ENCODE peak calls at places on chromosome 3, in seven cellular contexts. Q, L, X, A, U, Y and C are unnamed samples.

GRCh38 chr3:47427866-47428265 is 47.0 kb downstream of the PTPN23 start:
- DNase-seq in A (no peak), Y (no peak), U (no peak), L (no peak), X (no peak), Q (no peak), C (no peak)

GRCh38 chr3:50616003-50616769 is 765 bp upstream of the MAPKAPK3 start:
- DNase-seq in X (peak), L (peak), Q (peak), U (peak), A (peak), Y (peak), C (peak)

GRCh38 chr3:137304313-137305056 is 346.7 kb downstream of the IL20RB start:
- DNase-seq in X (no peak), Y (no peak), Q (no peak), L (no peak), A (no peak), U (no peak), C (no peak)

GRCh38 chr3:113906568-113907140 is 41.2 kb upstream of the ZDHHC23 start:
- DNase-seq in X (no peak), Q (no peak), Y (no peak), U (no peak), L (no peak), A (no peak), C (no peak)

GRCh38 chr3:160372780-160373179 is 26.2 kb downstream of the IFT80 start:
- DNase-seq in L (no peak), Q (peak), U (no peak), X (no peak), A (no peak), Y (no peak), C (no peak)

GRCh38 chr3:173733029-173733652 is 335.6 kb downstream of the NLGN1 start:
- DNase-seq in Y (no peak), L (peak), U (no peak), A (no peak), Q (peak), X (peak), C (no peak)

GRCh38 chr3:78277793-78278192 is 1237.9 kb downstream of the ROBO2 start:
- DNase-seq in Y (no peak), L (no peak), Q (no peak), U (no peak), X (no peak), A (no peak), C (no peak)

GRCh38 chr3:101300073-101300472 is 20.3 kb downstream of the IMPG2 start:
- DNase-seq in A (no peak), Y (no peak), L (no peak), U (no peak), X (no peak), Q (no peak), C (no peak)